ENCODE peak calls at places on chromosomes 2 and 18, in six cellular contexts. C is esophagus squamous epithelium, X is cardiac fibroblast, H is Right ventricle myocardium inferior, Q is EH, T is colonic mucosa. A is an unnamed sample.

GRCh38 chr2:217714268-217714643 is 288.5 kb downstream of the TNS1 start:
- DNase-seq in C (no peak), X (peak), H (peak), Q (peak), T (no peak), A (no peak)

GRCh38 chr2:198374375-198375072 is 570.1 kb downstream of the PLCL1 start:
- DNase-seq in C (no peak), X (peak), H (no peak), Q (peak), T (peak), A (peak)

GRCh38 chr2:67268806-67269205 is 128.3 kb upstream of the ETAA1 start:
- DNase-seq in C (no peak), X (no peak), H (no peak), Q (peak), T (no peak), A (no peak)

GRCh38 chr2:129092871-129093385 is 774.3 kb upstream of the HS6ST1 start:
- DNase-seq in C (no peak), X (no peak), H (no peak), Q (no peak), T (no peak), A (no peak)

GRCh38 chr2:174681099-174681982 is 82.9 kb downstream of the CHRNA1 start:
- DNase-seq in C (no peak), X (peak), H (no peak), Q (peak), T (no peak), A (peak)

GRCh38 chr2:120765911-120766757 is 30.5 kb downstream of the GLI2 start:
- DNase-seq in C (no peak), X (peak), H (peak), Q (peak), T (peak), A (peak)

GRCh38 chr2:241733391-241734207 is 831 bp upstream of the D2HGDH start:
- DNase-seq in C (no peak), X (no peak), H (no peak), Q (no peak), T (no peak), A (no peak)

GRCh38 chr2:220601674-220602073 is 970.4 kb downstream of the EPHA4 start:
- DNase-seq in C (no peak), X (no peak), H (no peak), Q (no peak), T (no peak), A (no peak)

GRCh38 chr2:177239934-177240600 is 24.5 kb downstream of the NFE2L2 start:
- DNase-seq in C (peak), X (peak), H (no peak), Q (peak), T (peak), A (peak)

GRCh38 chr2:8657423-8658062 is 24.3 kb upstream of the ID2 start:
- DNase-seq in C (no peak), X (no peak), H (no peak), Q (no peak), T (no peak), A (no peak)

GRCh38 chr2:203626952-203627681 is 79.3 kb upstream of the CD28 start:
- DNase-seq in C (no peak), X (peak), H (no peak), Q (peak), T (no peak), A (no peak)

GRCh38 chr2:59413751-59414570 is 1139.5 kb downstream of the BCL11A start:
- DNase-seq in C (no peak), X (no peak), H (no peak), Q (no peak), T (no peak), A (no peak)

GRCh38 chr2:213188971-213189899 is 37.8 kb upstream of the IKZF2 start:
- DNase-seq in C (no peak), X (peak), H (no peak), Q (peak), T (no peak), A (peak)

GRCh38 chr2:178315488-178315948 is 121.2 kb downstream of the OSBPL6 start:
- DNase-seq in C (no peak), X (no peak), H (no peak), Q (no peak), T (no peak), A (no peak)

GRCh38 chr2:9212661-9213411 is 6.2 kb downstream of the ASAP2 start:
- DNase-seq in C (no peak), X (peak), H (no peak), Q (no peak), T (peak), A (peak)

GRCh38 chr18:650428-650858 is 7.0 kb upstream of the TYMS start:
- DNase-seq in C (no peak), X (no peak), H (no peak), Q (no peak), T (no peak), A (no peak)

GRCh38 chr2:25297738-25298137 is 44.0 kb downstream of the DNMT3A start:
- DNase-seq in C (no peak), X (no peak), H (no peak), Q (no peak), T (no peak), A (no peak)

GRCh38 chr2:47429795-47430194 is 26.8 kb downstream of the MSH2 start:
- DNase-seq in C (no peak), X (peak), H (no peak), Q (peak), T (no peak), A (peak)

GRCh38 chr2:169478339-169478738 is 955 bp upstream of the BBS5 start:
- DNase-seq in C (no peak), X (peak), H (no peak), Q (peak), T (no peak), A (peak)

GRCh38 chr2:64807417-64807816 is 153.7 kb upstream of the SERTAD2 start:
- DNase-seq in C (no peak), X (peak), H (no peak), Q (peak), T (no peak), A (peak)

GRCh38 chr18:54712758-54713157 is 115.5 kb upstream of the RAB27B start:
- DNase-seq in C (no peak), X (no peak), H (no peak), Q (no peak), T (peak), A (no peak)

GRCh38 chr2:183248866-183249567 is 124.8 kb downstream of the NUP35 start:
- DNase-seq in C (no peak), X (peak), H (no peak), Q (peak), T (no peak), A (peak)

GRCh38 chr2:113894156-113894743 is 4.4 kb downstream of the ACTR3 start:
- DNase-seq in C (no peak), X (peak), H (no peak), Q (peak), T (no peak), A (peak)

GRCh38 chr2:144409241-144409640 is 110.7 kb downstream of the ZEB2 start:
- DNase-seq in C (no peak), X (no peak), H (no peak), Q (peak), T (no peak), A (no peak)

GRCh38 chr2:84958135-84959044 is 12.6 kb upstream of the KCMF1 start:
- DNase-seq in C (no peak), X (peak), H (no peak), Q (peak), T (peak), A (peak)

GRCh38 chr2:72033636-72034035 is 114.0 kb downstream of the CYP26B1 start:
- DNase-seq in C (no peak), X (no peak), H (no peak), Q (no peak), T (no peak), A (no peak)

GRCh38 chr2:223113161-223113560 is 61.2 kb downstream of the KCNE4 start:
- DNase-seq in C (no peak), X (no peak), H (no peak), Q (peak), T (no peak), A (no peak)

GRCh38 chr2:31138037-31138962 is at the start of gene GALNT14:
- DNase-seq in C (no peak), X (peak), H (peak), Q (peak), T (peak), A (peak)

GRCh38 chr2:72154386-72154785 is 6.7 kb upstream of the CYP26B1 start:
- DNase-seq in C (no peak), X (no peak), H (no peak), Q (no peak), T (no peak), A (no peak)

GRCh38 chr2:8534729-8535397 is 147.0 kb upstream of the ID2 start:
- DNase-seq in C (no peak), X (peak), H (peak), Q (no peak), T (peak), A (no peak)

GRCh38 chr2:86703704-86704370 is 16.3 kb upstream of the RMND5A start:
- DNase-seq in C (no peak), X (peak), H (peak), Q (peak), T (peak), A (peak)

GRCh38 chr18:10487161-10487560 is 32.7 kb downstream of the APCDD1 start:
- DNase-seq in C (no peak), X (no peak), H (no peak), Q (no peak), T (no peak), A (no peak)

GRCh38 chr2:20291106-20291564 is 59.5 kb downstream of the PUM2 start:
- DNase-seq in C (no peak), X (peak), H (no peak), Q (peak), T (peak), A (peak)

A was measured in dermis blood vessel endothelial cell.